ENCODE peak calls at places on chromosomes 7 and 10, in nine cellular contexts. P is endothelial cell of umbilical vein, A is HCT116, J is NB4, D is SK-N-SH, H is K562, V is GM12878, X is H1, M is HepG2. K is an unnamed sample.
A peak's percentile ranks its signal among the peaks of the same experiment; 100 is the strongest.

GRCh38 chr10:30013684-30014246 is 45.6 kb downstream of the JCAD start:
- DNase-seq in P (no peak), A (no peak), J (no peak), D (no peak), H (no peak), V (no peak), X (no peak), M (peak; percentile 12), K (no peak)

GRCh38 chr7:68014031-68014774 is 1017.6 kb downstream of the TYW1 start:
- DNase-seq in P (no peak), A (no peak), J (no peak), D (no peak), H (no peak), V (no peak), X (no peak), M (no peak), K (no peak)

GRCh38 chr10:35433851-35434426 is 97.6 kb downstream of the CCNY start:
- DNase-seq in P (no peak), A (no peak), J (no peak), D (peak; percentile 82), H (no peak), V (no peak), X (no peak), M (no peak), K (no peak)

GRCh38 chr10:71216363-71216695 is 4.0 kb downstream of the UNC5B start:
- DNase-seq in P (no peak), A (no peak), J (no peak), D (no peak), H (no peak), V (no peak), X (no peak), M (no peak), K (no peak)

GRCh38 chr7:127874951-127875608 is 156.2 kb downstream of the LRRC4 start:
- DNase-seq in P (no peak), A (no peak), J (no peak), D (no peak), H (no peak), V (no peak), X (no peak), M (no peak), K (no peak)

GRCh38 chr10:1033601-1034000 is 7.9 kb upstream of the IDI2 start:
- DNase-seq in P (no peak), A (no peak), J (no peak), D (no peak), H (no peak), V (no peak), X (no peak), M (no peak), K (no peak)

GRCh38 chr7:111029574-111030357 is 61.2 kb upstream of the LRRN3 start:
- DNase-seq in P (peak; percentile 71), A (no peak), J (no peak), D (no peak), H (peak; percentile 7), V (peak; percentile 13), X (no peak), M (peak; percentile 20), K (no peak)

GRCh38 chr7:49776994-49777393 is 3.6 kb downstream of the VWC2 start:
- DNase-seq in P (no peak), A (no peak), J (no peak), D (no peak), H (peak; percentile 3), V (no peak), X (no peak), M (peak; percentile 19), K (peak; percentile 20)

GRCh38 chr10:91576096-91576545 is 56.8 kb downstream of the PPP1R3C start:
- DNase-seq in P (no peak), A (no peak), J (no peak), D (no peak), H (peak; percentile 69), V (no peak), X (no peak), M (no peak), K (no peak)

GRCh38 chr10:71234970-71235681 is 22.8 kb downstream of the UNC5B start:
- DNase-seq in P (no peak), A (no peak), J (no peak), D (peak; percentile 83), H (peak; percentile 55), V (no peak), X (no peak), M (no peak), K (no peak)

GRCh38 chr7:45696476-45696875 is 122.3 kb downstream of the ADCY1 start:
- DNase-seq in P (no peak), A (no peak), J (no peak), D (no peak), H (no peak), V (no peak), X (no peak), M (no peak), K (no peak)

GRCh38 chr10:131688304-131688703 is 212.5 kb upstream of the PPP2R2D start:
- DNase-seq in P (no peak), A (no peak), J (no peak), D (no peak), H (no peak), V (no peak), X (no peak), M (no peak), K (no peak)

GRCh38 chr7:16982640-16983103 is 100.9 kb upstream of the AGR3 start:
- DNase-seq in P (peak; percentile 69), A (peak; percentile 35), J (peak; percentile 71), D (peak; percentile 30), H (peak; percentile 33), V (no peak), X (no peak), M (peak; percentile 58), K (peak; percentile 60)

GRCh38 chr7:157485361-157485831 is 148.6 kb downstream of the DNAJB6 start:
- DNase-seq in P (no peak), A (no peak), J (no peak), D (no peak), H (no peak), V (no peak), X (no peak), M (no peak), K (no peak)

DNA sequence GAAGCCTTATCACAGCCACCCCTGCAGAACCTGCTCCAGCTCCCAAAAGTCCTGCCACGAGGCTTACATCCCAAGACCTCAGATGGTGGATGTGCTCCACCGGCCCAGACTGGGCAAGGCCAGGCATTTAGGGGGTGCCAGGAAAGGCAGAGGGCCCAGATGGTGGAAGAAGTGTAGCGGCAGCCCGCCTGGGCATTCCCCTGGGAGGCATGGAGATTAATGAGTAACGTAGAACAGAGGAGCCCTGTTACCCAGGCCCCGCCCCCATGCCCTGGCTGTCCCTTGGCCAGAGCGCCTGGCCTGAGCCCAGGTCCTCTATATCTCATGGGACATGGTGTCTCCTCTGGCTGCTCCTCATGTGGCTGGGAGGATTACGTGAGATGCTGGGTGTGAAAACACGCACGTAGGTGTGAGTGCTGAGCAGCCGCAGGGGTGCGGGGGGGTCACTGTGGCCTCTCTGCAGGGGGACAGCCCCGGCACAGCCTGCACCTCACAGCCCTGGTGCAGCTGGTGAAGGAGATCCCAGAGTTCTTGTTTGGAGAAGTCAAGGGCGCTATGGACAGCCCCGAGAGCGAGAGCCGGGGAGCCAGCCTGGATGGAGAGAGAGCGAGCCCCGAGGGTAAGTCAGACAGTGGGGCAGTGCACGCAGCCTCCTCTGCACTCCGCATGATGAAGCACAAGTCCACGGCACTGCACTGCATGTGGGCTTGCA is 52.9 kb downstream of the ZNF467 start:
- DNase-seq in P (no peak), A (no peak), J (no peak), D (peak; percentile 78), H (no peak), V (no peak), X (no peak), M (peak; percentile 78), K (no peak)
- TF ChIP-seq MAX in P (no peak), A (no peak), J (no peak), D (no peak), H (no peak), V (no peak), X (no peak), M (peak; percentile 17), K (no peak)

GRCh38 chr7:107068156-107068555 is 23.7 kb downstream of the PRKAR2B start:
- DNase-seq in P (no peak), A (no peak), J (no peak), D (no peak), H (no peak), V (no peak), X (no peak), M (no peak), K (no peak)
- H3K4me3 ChIP-seq in P (no peak overlapping the region), A (no peak overlapping the region), J (no peak overlapping the region), D (no peak overlapping the region), H (no peak overlapping the region), V (no peak overlapping the region), X (no peak overlapping the region), M (no peak overlapping the region), K (no peak overlapping the region)

GRCh38 chr7:1710936-1711335 is 40.9 kb downstream of the ELFN1 start:
- DNase-seq in P (no peak), A (no peak), J (no peak), D (peak; percentile 32), H (no peak), V (no peak), X (no peak), M (no peak), K (no peak)
- TF ChIP-seq MAX in P (no peak), A (no peak), J (no peak), D (no peak), H (no peak), V (no peak), X (no peak), M (no peak), K (no peak)

GRCh38 chr7:90933041-90933440 is 331.2 kb upstream of the FZD1 start:
- DNase-seq in P (no peak), A (no peak), J (no peak), D (no peak), H (no peak), V (no peak), X (no peak), M (no peak), K (no peak)
- H3K4me3 ChIP-seq in P (no peak overlapping the region), A (no peak overlapping the region), J (no peak overlapping the region), D (no peak overlapping the region), H (no peak overlapping the region), V (no peak overlapping the region), X (no peak overlapping the region), M (no peak overlapping the region), K (no peak overlapping the region)

GRCh38 chr7:103902917-103903316 is 86.5 kb downstream of the RELN start:
- DNase-seq in P (no peak), A (no peak), J (no peak), D (no peak), H (no peak), V (no peak), X (no peak), M (no peak), K (no peak)
- TF ChIP-seq MAX in P (no peak), A (no peak), J (no peak), D (no peak), H (no peak), V (no peak), X (no peak), M (no peak), K (no peak)

GRCh38 chr7:151008511-151009323 is 15.6 kb downstream of the ATG9B start:
- DNase-seq in P (peak; percentile 62), A (peak; percentile 87), J (peak; percentile 82), D (peak; percentile 80), H (peak; percentile 99), V (peak; percentile 39), X (peak; percentile 75), M (peak; percentile 47), K (peak; percentile 41)
- H3K4me3 ChIP-seq in P (no peak overlapping the region), A (peak overlapping the region; percentile 72), J (peak overlapping the region; percentile 14), D (peak overlapping the region; percentile 31), H (peak overlapping the region; percentile 57), V (no peak overlapping the region), X (no peak overlapping the region), M (peak overlapping the region; percentile 62), K (no peak overlapping the region)

K was measured in A549.